ENCODE peak calls at places on chromosomes 12 and 14, in six cellular contexts. B is tibial artery; U is neuronal stem cell; T is naive thymus-derived CD4-positive, alpha-beta T cell; F is fibroblast of lung; H is kidney epithelial cell. W is an unnamed sample.

GRCh38 chr12:128969480-128970055 is 116.3 kb downstream of the GLT1D1 start:
- DNase-seq in U (peak), B (peak), H (no peak), F (peak), T (no peak), W (no peak)

GRCh38 chr12:93005928-93006654 is 77.0 kb upstream of the EEA1 start:
- DNase-seq in T (no peak), H (no peak), U (no peak), F (no peak), B (no peak), W (no peak)

GRCh38 chr12:96241484-96242256 is 47.5 kb downstream of the ELK3 start:
- DNase-seq in H (no peak), F (peak), B (no peak), U (no peak), T (peak), W (peak)

GRCh38 chr12:905273-906076 is 44.0 kb downstream of the RAD52 start:
- DNase-seq in F (no peak), T (peak), H (no peak), U (no peak), B (no peak), W (no peak)

GRCh38 chr12:13376627-13377373 is 180.3 kb downstream of the EMP1 start:
- DNase-seq in T (no peak), U (no peak), F (no peak), B (no peak), H (peak), W (no peak)

GRCh38 chr12:109653896-109654295 is 59.7 kb upstream of the FAM222A start:
- DNase-seq in H (no peak), T (no peak), B (no peak), F (no peak), U (no peak), W (no peak)

GRCh38 chr14:92675421-92675820 is 73.0 kb downstream of the LGMN start:
- DNase-seq in T (no peak), H (no peak), U (no peak), F (no peak), B (no peak), W (no peak)

GRCh38 chr12:1131811-1132224 is 140.8 kb downstream of the ERC1 start:
- DNase-seq in T (no peak), B (no peak), H (no peak), U (no peak), F (peak), W (no peak)

GRCh38 chr12:53713516-53713915 is 13.7 kb downstream of the CALCOCO1 start:
- DNase-seq in B (no peak), T (no peak), U (no peak), F (no peak), H (no peak), W (no peak)

GRCh38 chr12:80632835-80633234 is 74.6 kb upstream of the MYF6 start:
- DNase-seq in B (no peak), F (no peak), H (no peak), U (peak), T (no peak), W (no peak)

GRCh38 chr14:54590481-54590880 is 23.6 kb downstream of the SAMD4A start:
- DNase-seq in T (no peak), U (no peak), B (no peak), F (no peak), H (no peak), W (no peak)

GRCh38 chr14:96264850-96265249 is 8.8 kb downstream of the BDKRB1 start:
- DNase-seq in U (no peak), T (no peak), B (no peak), H (no peak), F (peak), W (no peak)

GRCh38 chr14:68718033-68718725 is 74.7 kb downstream of the ZFP36L1 start:
- DNase-seq in F (no peak), B (no peak), H (no peak), T (no peak), U (no peak), W (no peak)

GRCh38 chr14:101004176-101004575 is 100.7 kb upstream of the RTL1 start:
- DNase-seq in U (no peak), B (no peak), F (no peak), H (no peak), T (no peak), W (no peak)

GRCh38 chr12:71731439-71732356 is 23.0 kb upstream of the RAB21 start:
- DNase-seq in B (no peak), T (no peak), U (no peak), H (no peak), F (peak), W (no peak)

GRCh38 chr12:3284411-3284810 is 206.6 kb upstream of the PRMT8 start:
- DNase-seq in B (no peak), T (no peak), U (no peak), H (no peak), F (no peak), W (no peak)

GRCh38 chr14:104001003-104001402 is 58.7 kb upstream of the RD3L start:
- DNase-seq in B (no peak), T (no peak), U (peak), F (no peak), H (no peak), W (no peak)

GRCh38 chr12:94435511-94435927 is 24.1 kb downstream of the CEP83 start:
- DNase-seq in U (no peak), B (no peak), T (no peak), F (peak), H (no peak), W (no peak)

GRCh38 chr14:99430491-99430890 is 50.2 kb downstream of the SETD3 start:
- DNase-seq in H (no peak), F (no peak), B (no peak), U (no peak), T (no peak), W (no peak)

GRCh38 chr14:68712703-68713370 is 80.0 kb downstream of the ZFP36L1 start:
- DNase-seq in H (no peak), U (no peak), B (no peak), F (no peak), T (no peak), W (no peak)

GRCh38 chr12:14937689-14938088 is 648 bp downstream of the ERP27 start:
- DNase-seq in H (no peak), B (no peak), F (no peak), T (no peak), U (no peak), W (no peak)

GRCh38 chr14:103273847-103274615 is 60.0 kb upstream of the EIF5 start:
- DNase-seq in H (no peak), U (no peak), F (no peak), B (no peak), T (no peak), W (no peak)

GRCh38 chr12:77179515-77179914 is 114.1 kb upstream of the E2F7 start:
- DNase-seq in U (no peak), T (no peak), F (no peak), B (no peak), H (no peak), W (no peak)

GRCh38 chr14:98951031-98951430 is 321.0 kb downstream of the BCL11B start:
- DNase-seq in T (no peak), U (no peak), F (no peak), B (no peak), H (no peak), W (no peak)

GRCh38 chr12:119783787-119784186 is 93.3 kb downstream of the CIT start:
- DNase-seq in U (no peak), H (no peak), F (no peak), B (no peak), T (no peak), W (no peak)

GRCh38 chr12:119780786-119781434 is 96.2 kb downstream of the CIT start:
- DNase-seq in T (no peak), B (no peak), U (peak), F (peak), H (peak), W (no peak)

GRCh38 chr12:119786539-119786938 is 90.6 kb downstream of the CIT start:
- DNase-seq in T (no peak), F (no peak), B (no peak), U (no peak), H (no peak), W (no peak)

GRCh38 chr12:119784673-119785072 is 92.4 kb downstream of the CIT start:
- DNase-seq in H (no peak), F (no peak), U (no peak), B (no peak), T (no peak), W (no peak)

DNA sequence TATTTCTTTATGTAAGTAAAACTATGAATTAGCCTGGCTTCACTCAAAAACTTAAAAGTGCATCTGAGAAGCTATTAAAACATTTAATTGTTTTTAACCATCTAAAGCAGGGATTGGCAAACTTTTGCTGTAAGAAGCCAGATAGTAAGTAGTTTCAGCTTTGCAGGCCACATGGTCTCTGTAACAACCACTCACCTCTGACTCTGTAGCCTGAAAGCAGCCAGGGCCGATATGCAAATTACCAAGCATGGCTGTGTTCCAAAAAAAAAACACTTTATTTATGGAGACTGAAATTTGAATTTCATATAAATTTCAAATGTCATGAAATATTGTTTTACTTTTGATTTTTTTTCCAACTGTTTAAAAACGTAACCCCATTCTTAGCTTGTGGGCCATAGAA is 95.3 kb downstream of the CIT start:
- DNase-seq in B (no peak), H (no peak), T (no peak), U (no peak), F (no peak), W (no peak)
- H3K4me3 ChIP-seq in B (no peak), H (no peak), T (no peak), U (no peak), F (no peak), W (no peak)

GRCh38 chr12:106001819-106002218 is 136.9 kb downstream of the NUAK1 start:
- DNase-seq in B (no peak), H (no peak), U (no peak), T (no peak), F (no peak), W (no peak)

GRCh38 chr12:106003297-106003696 is 135.5 kb downstream of the NUAK1 start:
- DNase-seq in U (no peak), H (no peak), T (no peak), F (no peak), B (no peak), W (no peak)

GRCh38 chr12:106001105-106001489 is 137.7 kb downstream of the NUAK1 start:
- DNase-seq in F (no peak), B (no peak), H (no peak), T (no peak), U (no peak), W (no peak)

GRCh38 chr12:106004289-106004688 is 134.5 kb downstream of the NUAK1 start:
- DNase-seq in F (no peak), H (no peak), U (no peak), T (no peak), B (no peak), W (no peak)

GRCh38 chr12:106000376-106001104 is 138.2 kb downstream of the NUAK1 start:
- DNase-seq in H (no peak), F (peak), B (no peak), U (no peak), T (no peak), W (no peak)
- H3K4me3 ChIP-seq in H (no peak), F (no peak), B (no peak), U (no peak), T (no peak), W (no peak)

DNA sequence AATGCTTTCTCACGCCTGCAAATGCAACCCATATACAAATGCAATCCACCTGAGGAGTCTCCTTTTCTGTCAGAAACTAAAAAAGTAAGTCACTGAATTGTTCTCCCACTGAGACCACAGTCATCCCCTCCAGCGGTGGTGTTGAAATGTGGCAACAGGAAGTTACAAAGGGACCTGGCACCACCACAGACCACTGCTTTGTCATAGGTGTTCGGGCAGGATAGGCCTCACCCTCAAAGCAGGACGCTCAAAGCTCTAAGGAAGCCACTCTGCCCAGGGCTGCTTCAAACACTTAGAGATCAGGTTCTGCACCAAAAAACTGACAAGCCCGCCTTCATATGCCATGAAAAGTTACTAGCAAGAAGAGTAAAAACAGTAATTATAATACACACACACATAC is 11.3 kb downstream of the PHLDA1 start:
- DNase-seq in T (peak), H (no peak), U (no peak), B (no peak), F (peak), W (peak)
- H3K4me3 ChIP-seq in T (peak), H (no peak), U (no peak), B (no peak), F (no peak), W (no peak)

DNA sequence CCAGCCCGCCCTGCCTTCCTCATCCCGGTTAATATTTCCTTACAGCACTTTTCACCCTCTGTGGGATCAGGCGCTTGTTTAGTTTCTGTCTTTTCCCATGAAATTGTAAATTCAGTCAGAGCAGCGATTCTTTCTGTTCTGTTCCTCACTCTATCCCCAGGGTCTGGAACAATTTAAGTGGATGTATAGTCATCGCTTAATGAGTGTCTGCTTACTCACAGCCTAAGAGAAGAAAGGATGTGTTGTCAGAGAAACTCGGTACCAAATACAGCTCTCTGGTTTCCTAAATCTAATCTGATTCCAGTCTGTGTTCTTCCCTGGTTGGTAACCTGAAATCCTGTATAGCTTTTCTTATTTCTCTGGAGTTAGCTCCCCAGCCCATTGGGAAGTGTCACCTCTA is 44.9 kb downstream of the FOS start:
- DNase-seq in H (no peak), U (no peak), B (no peak), F (peak), T (no peak), W (no peak)
- H3K4me3 ChIP-seq in H (no peak), U (no peak), B (no peak), F (no peak), T (no peak), W (no peak)

DNA sequence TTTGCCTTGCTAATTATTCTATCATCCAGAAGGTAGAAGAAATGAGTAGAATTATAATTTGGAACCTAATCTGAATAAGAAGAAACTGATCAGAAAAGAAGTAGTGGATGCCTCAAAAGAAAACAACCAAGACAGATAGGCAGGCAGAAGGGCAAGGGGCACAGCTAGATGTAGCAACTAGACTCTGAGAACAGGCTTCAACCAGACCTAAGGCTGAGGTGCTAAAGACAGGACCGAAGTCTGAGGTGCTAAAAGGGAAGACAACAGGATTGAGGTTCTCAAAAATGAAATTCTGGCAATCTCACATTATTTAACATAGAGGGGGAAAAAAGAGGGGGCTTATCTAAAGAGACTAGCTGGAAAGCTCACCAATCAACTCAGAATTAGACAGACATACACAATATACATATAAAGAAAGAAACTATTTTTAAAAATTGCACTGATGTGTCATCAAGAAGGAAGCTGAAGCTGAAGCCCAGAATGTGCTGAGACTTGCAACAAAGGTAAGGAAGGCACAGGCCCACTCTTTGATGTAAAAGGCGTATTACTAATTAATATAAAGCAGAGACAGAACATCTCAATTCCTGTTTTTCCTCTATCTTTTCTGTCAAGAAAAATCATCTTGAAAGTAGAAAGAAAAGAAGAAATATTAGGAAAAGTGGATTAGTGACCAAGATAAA is 43.8 kb upstream of the CSRNP2 start:
- DNase-seq in T (no peak), F (peak), U (no peak), H (no peak), B (no peak), W (no peak)
- H3K4me3 ChIP-seq in T (no peak), F (no peak), U (no peak), H (no peak), B (no peak), W (no peak)